ENCODE peak calls at places on chromosome 11, in four cellular contexts. Q, B, Z and H are unnamed samples.

GRCh38 chr11:80958414-80958813 is 1517.6 kb upstream of the TENM4 start:
- DNase-seq in Q (no peak), B (no peak), Z (no peak), H (no peak)

GRCh38 chr11:11966354-11966741 is 42.1 kb downstream of the DKK3 start:
- DNase-seq in Q (no peak), B (no peak), Z (no peak), H (no peak)

GRCh38 chr11:30635401-30635989 is 49.3 kb upstream of the MPPED2 start:
- DNase-seq in Q (no peak), B (peak), Z (no peak), H (no peak)

GRCh38 chr11:13228569-13228968 is 49.0 kb upstream of the BMAL1 start:
- DNase-seq in Q (no peak), B (no peak), Z (no peak), H (no peak)

GRCh38 chr11:61967177-61967923 is at the start of gene FTH1:
- DNase-seq in Q (peak), B (peak), Z (peak), H (peak)

GRCh38 chr11:16780146-16780545 is 41.7 kb downstream of the C11orf58 start:
- DNase-seq in Q (no peak), B (no peak), Z (no peak), H (no peak)

GRCh38 chr11:5476184-5476819 is 12.2 kb upstream of the OR52D1 start:
- DNase-seq in Q (peak), B (peak), Z (peak), H (peak)

GRCh38 chr11:36241512-36241911 is 47.7 kb downstream of the COMMD9 start:
- DNase-seq in Q (no peak), B (no peak), Z (no peak), H (no peak)

GRCh38 chr11:68470304-68470811 is 9.8 kb downstream of the PPP6R3 start:
- DNase-seq in Q (no peak), B (no peak), Z (no peak), H (no peak)